ENCODE peak calls at places on chromosomes 12 and 14, in seven cellular contexts. T, N, H, V, U, B and S are unnamed samples.

GRCh38 chr14:101497910-101498860 is 63.1 kb upstream of the DIO3 start:
- DNase-seq in V (no peak), U (no peak), T (no peak), B (no peak), H (no peak), N (no peak), S (no peak)

GRCh38 chr12:27781680-27782079 is 1.6 kb upstream of the MANSC4 start:
- DNase-seq in T (no peak), B (no peak), V (no peak), N (no peak), H (peak; percentile 27), U (no peak), S (no peak)

GRCh38 chr12:7162691-7163114 is 26.8 kb upstream of the PEX5 start:
- DNase-seq in V (peak; percentile 25), N (peak; percentile 18), B (no peak), H (no peak), U (peak; percentile 73), T (no peak), S (peak; percentile 40)

GRCh38 chr14:95518045-95518751 is 1.7 kb upstream of the SYNE3 start:
- DNase-seq in U (no peak), B (peak; percentile 51), V (no peak), T (no peak), H (peak; percentile 33), N (peak; percentile 68), S (no peak)

GRCh38 chr12:66035289-66035961 is 95.1 kb downstream of the LLPH start:
- DNase-seq in U (no peak), N (peak; percentile 50), T (peak; percentile 20), V (no peak), B (no peak), H (peak; percentile 74), S (no peak)

GRCh38 chr12:32126720-32127119 is 20.1 kb downstream of the BICD1 start:
- DNase-seq in U (no peak), H (peak; percentile 55), T (no peak), N (no peak), B (no peak), V (no peak), S (no peak)

GRCh38 chr14:91244501-91244901 is at the start of gene GPR68:
- DNase-seq in B (peak; percentile 28), U (peak; percentile 43), N (no peak), T (no peak), V (no peak), H (peak; percentile 74), S (no peak)

GRCh38 chr14:31937730-31938346 is 139.3 kb upstream of the ARHGAP5 start:
- DNase-seq in N (peak; percentile 83), T (peak; percentile 9), U (no peak), H (peak; percentile 69), V (no peak), B (no peak), S (peak; percentile 63)

GRCh38 chr14:77000340-77001235 is 27.9 kb downstream of the IRF2BPL start:
- DNase-seq in H (peak; percentile 40), T (peak; percentile 49), N (peak; percentile 27), B (no peak), U (no peak), V (no peak), S (peak; percentile 55)

GRCh38 chr14:22598896-22599244 is 770 bp downstream of the ABHD4 start:
- DNase-seq in U (no peak), T (peak; percentile 19), N (peak; percentile 49), H (peak; percentile 59), V (no peak), B (no peak), S (peak; percentile 50)
- TF ChIP-seq CTCF in U (no peak), T (no peak), N (peak; percentile 15), H (peak; percentile 47), V (no peak), B (peak; percentile 38), S (no peak)

DNA sequence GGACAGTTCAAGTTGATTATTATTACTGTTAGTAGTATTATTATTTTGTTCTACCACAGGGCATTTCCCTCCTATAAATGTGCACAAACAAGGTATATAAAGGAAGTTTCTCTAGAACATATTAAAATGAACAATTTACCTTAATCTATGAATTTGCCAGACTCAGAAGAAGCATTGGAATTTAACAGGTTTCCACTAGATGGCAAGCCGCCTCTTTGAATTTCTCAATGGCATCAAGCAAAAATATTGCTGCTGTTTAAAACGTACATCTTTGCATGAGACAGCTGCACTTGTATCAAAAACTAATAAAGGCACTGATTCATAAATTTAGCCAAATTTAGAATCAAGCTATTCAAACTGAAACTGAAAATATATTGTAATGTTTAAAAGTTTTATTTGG is 34.6 kb upstream of the MIS18BP1 start:
- DNase-seq in B (no peak), U (no peak), N (no peak), H (no peak), V (no peak), T (no peak), S (no peak)
- TF ChIP-seq CTCF in B (no peak), U (no peak), N (no peak), H (no peak), V (no peak), T (no peak), S (no peak)

GRCh38 chr14:30180219-30180618 is 252.6 kb upstream of the PRKD1 start:
- DNase-seq in H (peak; percentile 19), N (no peak), V (no peak), T (no peak), U (no peak), B (no peak), S (no peak)

GRCh38 chr14:30191639-30192279 is 264.1 kb upstream of the PRKD1 start:
- DNase-seq in T (no peak), H (no peak), B (no peak), V (no peak), N (no peak), U (no peak), S (no peak)

GRCh38 chr14:30185832-30186231 is 258.2 kb upstream of the PRKD1 start:
- DNase-seq in N (no peak), B (no peak), V (no peak), T (no peak), U (no peak), H (no peak), S (no peak)
- TF ChIP-seq CTCF in N (no peak), B (no peak), V (peak; percentile 86), T (no peak), U (peak; percentile 21), H (peak; percentile 10), S (no peak)

GRCh38 chr12:76085159-76085868 is 829 bp upstream of the NAP1L1 start:
- DNase-seq in U (no peak), H (peak; percentile 43), B (no peak), T (peak; percentile 55), N (peak; percentile 50), V (no peak), S (peak; percentile 15)
- TF ChIP-seq CTCF in U (no peak), H (peak; percentile 42), B (peak; percentile 43), T (peak; percentile 46), N (peak; percentile 32), V (no peak), S (peak; percentile 55)

DNA sequence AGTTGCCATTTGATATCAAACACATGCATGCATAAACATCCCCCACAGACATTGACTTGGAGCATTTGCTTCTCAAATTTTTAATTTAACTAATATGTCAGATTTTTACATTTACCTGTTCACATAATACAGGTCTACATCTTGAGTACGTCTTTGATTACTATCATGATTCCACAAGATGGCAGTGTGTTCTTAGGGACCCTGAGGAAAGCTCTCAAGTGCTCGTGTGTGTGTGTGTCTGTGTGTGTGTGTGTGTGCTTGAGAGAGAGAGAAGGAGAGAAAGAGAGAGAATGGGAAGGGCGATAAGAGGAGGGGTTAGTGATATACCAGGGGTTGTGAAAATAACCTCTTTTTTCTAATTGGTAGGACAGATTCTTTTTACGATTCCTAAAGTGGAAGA is 167.1 kb upstream of the OR4E1 start:
- DNase-seq in H (no peak), T (no peak), V (no peak), U (no peak), B (no peak), N (peak; percentile 7), S (no peak)
- TF ChIP-seq CTCF in H (no peak), T (no peak), V (no peak), U (no peak), B (no peak), N (no peak), S (no peak)

DNA sequence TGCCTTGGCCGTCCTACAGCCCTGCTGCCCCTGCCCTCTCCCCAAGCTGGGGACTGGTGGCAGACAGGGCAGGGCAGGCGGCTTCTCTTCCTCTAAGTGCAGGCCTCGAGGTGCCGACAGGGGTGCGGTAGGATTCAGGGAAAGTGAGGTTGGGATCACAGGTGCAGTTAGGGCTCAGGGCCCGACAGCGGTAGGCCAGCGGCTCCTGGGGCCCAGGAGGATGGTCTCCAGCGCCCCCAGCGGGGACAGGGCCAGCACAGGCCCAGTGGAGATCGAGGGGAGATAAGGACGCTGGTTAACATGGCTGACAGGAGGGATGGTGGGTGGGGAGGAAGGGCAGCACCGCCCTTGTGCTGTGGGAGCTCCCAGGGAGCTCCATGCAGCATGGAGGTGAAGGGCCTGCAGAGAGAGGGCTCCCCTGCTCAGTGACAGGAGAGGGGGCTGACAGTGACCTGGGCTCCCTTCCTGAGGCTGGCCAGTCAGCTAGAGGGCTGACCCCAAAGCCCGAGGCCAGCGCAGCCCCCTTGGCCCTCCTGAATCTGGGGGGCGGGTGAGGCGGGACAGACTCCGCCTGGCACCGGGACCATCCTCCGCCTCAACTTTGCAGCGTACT is 860 bp upstream of the CRIP1 start:
- DNase-seq in H (no peak), N (no peak), U (peak; percentile 78), T (peak; percentile 72), B (no peak), V (peak; percentile 77), S (peak; percentile 71)
- TF ChIP-seq CTCF in H (peak; percentile 50), N (peak; percentile 9), U (no peak), T (peak; percentile 45), B (peak; percentile 44), V (no peak), S (peak; percentile 31)